ENCODE peak calls at places on chromosomes 12 and 14, in four cellular contexts. One of them, this sample, is unnamed.

GRCh38 chr12:1529862-1530591 is 64.4 kb downstream of the FBXL14 start:
- DNase-seq in CD4-positive, CD25-positive, alpha-beta regulatory T cell: no peak
- DNase-seq in lower leg skin: no peak
- DNase-seq in H7: peak
- DNase-seq in this sample: no peak

GRCh38 chr12:69540606-69541386 is 44.5 kb upstream of the CCT2 start:
- DNase-seq in CD4-positive, CD25-positive, alpha-beta regulatory T cell: no peak
- DNase-seq in H7: no peak
- DNase-seq in lower leg skin: no peak
- DNase-seq in this sample: no peak

GRCh38 chr14:88955470-88955869 is 131.0 kb downstream of the TTC8 start:
- DNase-seq in H7: no peak
- DNase-seq in CD4-positive, CD25-positive, alpha-beta regulatory T cell: no peak
- DNase-seq in lower leg skin: no peak
- DNase-seq in this sample: no peak

GRCh38 chr14:69324341-69324931 is 64.5 kb downstream of the GALNT16 start:
- DNase-seq in H7: peak
- DNase-seq in CD4-positive, CD25-positive, alpha-beta regulatory T cell: no peak
- DNase-seq in lower leg skin: no peak
- DNase-seq in this sample: no peak

GRCh38 chr12:87967871-87968270 is 61.3 kb downstream of the C12orf50 start:
- DNase-seq in CD4-positive, CD25-positive, alpha-beta regulatory T cell: no peak
- DNase-seq in H7: no peak
- DNase-seq in lower leg skin: no peak
- DNase-seq in this sample: no peak

GRCh38 chr12:106642991-106643390 is 60.2 kb downstream of the RFX4 start:
- DNase-seq in lower leg skin: no peak
- DNase-seq in H7: peak
- DNase-seq in CD4-positive, CD25-positive, alpha-beta regulatory T cell: no peak
- DNase-seq in this sample: no peak

GRCh38 chr12:214005-214736 is at the start of gene SLC6A12:
- DNase-seq in CD4-positive, CD25-positive, alpha-beta regulatory T cell: no peak
- DNase-seq in lower leg skin: no peak
- DNase-seq in H7: peak
- DNase-seq in this sample: no peak

GRCh38 chr12:5022465-5023061 is 21.1 kb upstream of the KCNA5 start:
- DNase-seq in CD4-positive, CD25-positive, alpha-beta regulatory T cell: peak
- DNase-seq in lower leg skin: no peak
- DNase-seq in H7: peak
- DNase-seq in this sample: peak

GRCh38 chr14:76331328-76332011 is 44.5 kb upstream of the ESRRB start:
- DNase-seq in H7: no peak
- DNase-seq in CD4-positive, CD25-positive, alpha-beta regulatory T cell: no peak
- DNase-seq in lower leg skin: no peak
- DNase-seq in this sample: no peak

GRCh38 chr14:24398943-24399801 is at the start of gene NYNRIN:
- DNase-seq in H7: peak
- DNase-seq in lower leg skin: no peak
- DNase-seq in CD4-positive, CD25-positive, alpha-beta regulatory T cell: peak
- DNase-seq in this sample: no peak

GRCh38 chr14:64632056-64632455 is 72.2 kb upstream of the PLEKHG3 start:
- DNase-seq in lower leg skin: no peak
- DNase-seq in CD4-positive, CD25-positive, alpha-beta regulatory T cell: no peak
- DNase-seq in H7: no peak
- DNase-seq in this sample: no peak

GRCh38 chr14:34733245-34733644 is 18.9 kb upstream of the CFL2 start:
- DNase-seq in CD4-positive, CD25-positive, alpha-beta regulatory T cell: no peak
- DNase-seq in H7: no peak
- DNase-seq in lower leg skin: no peak
- DNase-seq in this sample: no peak

GRCh38 chr14:56027916-56028637 is 90.1 kb upstream of the PELI2 start:
- DNase-seq in CD4-positive, CD25-positive, alpha-beta regulatory T cell: no peak
- DNase-seq in lower leg skin: no peak
- DNase-seq in H7: no peak
- DNase-seq in this sample: no peak

GRCh38 chr12:68792952-68793351 is 15.0 kb upstream of the MDM2 start:
- DNase-seq in lower leg skin: no peak
- DNase-seq in H7: peak
- DNase-seq in CD4-positive, CD25-positive, alpha-beta regulatory T cell: peak
- DNase-seq in this sample: peak

GRCh38 chr12:54357802-54358619 is 6.3 kb downstream of the GPR84 start:
- DNase-seq in H7: peak
- DNase-seq in lower leg skin: no peak
- DNase-seq in CD4-positive, CD25-positive, alpha-beta regulatory T cell: peak
- DNase-seq in this sample: peak

GRCh38 chr12:71607494-71608330 is 55.9 kb downstream of the ZFC3H1 start:
- DNase-seq in lower leg skin: no peak
- DNase-seq in H7: no peak
- DNase-seq in CD4-positive, CD25-positive, alpha-beta regulatory T cell: no peak
- DNase-seq in this sample: no peak

GRCh38 chr12:77337327-77337726 is 272.0 kb upstream of the E2F7 start:
- DNase-seq in lower leg skin: no peak
- DNase-seq in H7: no peak
- DNase-seq in CD4-positive, CD25-positive, alpha-beta regulatory T cell: no peak
- DNase-seq in this sample: no peak

GRCh38 chr12:76083761-76084276 is 666 bp downstream of the NAP1L1 start:
- DNase-seq in CD4-positive, CD25-positive, alpha-beta regulatory T cell: peak
- DNase-seq in lower leg skin: peak
- DNase-seq in H7: peak
- DNase-seq in this sample: peak

GRCh38 chr14:22850944-22851790 is 14.8 kb downstream of the MMP14 start:
- DNase-seq in H7: peak
- DNase-seq in lower leg skin: peak
- DNase-seq in CD4-positive, CD25-positive, alpha-beta regulatory T cell: peak
- DNase-seq in this sample: no peak

GRCh38 chr12:107429006-107429698 is 256.4 kb upstream of the PWP1 start:
- DNase-seq in H7: no peak
- DNase-seq in lower leg skin: no peak
- DNase-seq in CD4-positive, CD25-positive, alpha-beta regulatory T cell: no peak
- DNase-seq in this sample: no peak

GRCh38 chr12:46268617-46269428 is at the start of gene SLC38A1:
- DNase-seq in CD4-positive, CD25-positive, alpha-beta regulatory T cell: peak
- DNase-seq in lower leg skin: peak
- DNase-seq in H7: peak
- DNase-seq in this sample: peak

DNA sequence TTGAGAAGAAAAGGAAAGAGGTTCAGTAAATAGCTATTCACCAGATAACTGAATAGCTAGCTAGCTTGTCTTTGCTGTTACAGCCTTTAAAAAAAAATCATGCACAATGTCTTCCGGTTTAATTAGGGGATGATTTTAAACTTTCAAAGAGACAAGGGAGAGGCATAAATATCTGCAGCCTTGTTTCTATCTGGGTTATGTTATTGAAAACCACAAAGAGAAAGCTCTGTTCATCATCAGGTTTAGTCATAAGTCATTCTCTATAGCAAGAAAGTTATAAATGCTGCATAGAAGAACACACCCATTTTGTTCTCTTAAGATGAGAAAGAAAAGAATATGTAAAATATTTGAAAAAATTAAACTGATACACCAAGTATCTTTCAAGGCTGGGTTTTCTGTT is 1046.9 kb downstream of the AACS start:
- DNase-seq in CD4-positive, CD25-positive, alpha-beta regulatory T cell: no peak
- DNase-seq in H7: no peak
- DNase-seq in lower leg skin: no peak
- DNase-seq in this sample: no peak
- H3K4me3 ChIP-seq in CD4-positive, CD25-positive, alpha-beta regulatory T cell: no peak
- H3K4me3 ChIP-seq in H7: no peak
- H3K4me3 ChIP-seq in lower leg skin: no peak
- H3K4me3 ChIP-seq in this sample: no peak

DNA sequence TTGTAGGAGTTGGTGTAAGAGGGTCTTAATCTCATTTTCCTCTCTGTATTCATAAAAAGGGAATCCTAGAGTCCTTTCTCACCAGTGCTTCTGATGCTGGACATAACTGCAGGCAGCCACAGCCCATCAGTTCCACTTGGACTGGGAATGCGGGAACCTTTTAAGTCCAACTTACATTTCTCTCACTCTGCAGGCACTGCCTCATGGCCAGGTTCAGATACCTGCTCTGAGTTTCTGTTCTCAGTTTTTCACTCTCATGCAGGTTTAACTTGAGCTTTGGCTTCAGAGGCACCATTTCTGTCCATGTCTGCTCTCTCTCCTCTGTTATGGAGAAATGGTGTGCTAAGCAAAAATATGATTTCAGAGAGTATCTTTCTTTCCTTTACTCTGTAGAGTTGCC is 4.2 kb downstream of the ACVR1B start:
- DNase-seq in H7: no peak
- DNase-seq in lower leg skin: no peak
- DNase-seq in CD4-positive, CD25-positive, alpha-beta regulatory T cell: no peak
- DNase-seq in this sample: no peak
- H3K4me3 ChIP-seq in H7: no peak
- H3K4me3 ChIP-seq in lower leg skin: no peak
- H3K4me3 ChIP-seq in CD4-positive, CD25-positive, alpha-beta regulatory T cell: no peak
- H3K4me3 ChIP-seq in this sample: no peak

GRCh38 chr14:58151264-58151700 is 731 bp downstream of the ARMH4 start:
- DNase-seq in CD4-positive, CD25-positive, alpha-beta regulatory T cell: no peak
- DNase-seq in H7: peak
- DNase-seq in lower leg skin: no peak
- DNase-seq in this sample: no peak

GRCh38 chr14:58152569-58152857 is 500 bp upstream of the ARMH4 start:
- DNase-seq in H7: no peak
- DNase-seq in lower leg skin: no peak
- DNase-seq in CD4-positive, CD25-positive, alpha-beta regulatory T cell: no peak
- DNase-seq in this sample: no peak

GRCh38 chr14:58151701-58152568 is at the start of gene ARMH4:
- DNase-seq in H7: peak
- DNase-seq in lower leg skin: peak
- DNase-seq in CD4-positive, CD25-positive, alpha-beta regulatory T cell: peak
- DNase-seq in this sample: peak

GRCh38 chr14:58149196-58149595 is 2.8 kb downstream of the ARMH4 start:
- DNase-seq in H7: peak
- DNase-seq in lower leg skin: no peak
- DNase-seq in CD4-positive, CD25-positive, alpha-beta regulatory T cell: no peak
- DNase-seq in this sample: no peak

DNA sequence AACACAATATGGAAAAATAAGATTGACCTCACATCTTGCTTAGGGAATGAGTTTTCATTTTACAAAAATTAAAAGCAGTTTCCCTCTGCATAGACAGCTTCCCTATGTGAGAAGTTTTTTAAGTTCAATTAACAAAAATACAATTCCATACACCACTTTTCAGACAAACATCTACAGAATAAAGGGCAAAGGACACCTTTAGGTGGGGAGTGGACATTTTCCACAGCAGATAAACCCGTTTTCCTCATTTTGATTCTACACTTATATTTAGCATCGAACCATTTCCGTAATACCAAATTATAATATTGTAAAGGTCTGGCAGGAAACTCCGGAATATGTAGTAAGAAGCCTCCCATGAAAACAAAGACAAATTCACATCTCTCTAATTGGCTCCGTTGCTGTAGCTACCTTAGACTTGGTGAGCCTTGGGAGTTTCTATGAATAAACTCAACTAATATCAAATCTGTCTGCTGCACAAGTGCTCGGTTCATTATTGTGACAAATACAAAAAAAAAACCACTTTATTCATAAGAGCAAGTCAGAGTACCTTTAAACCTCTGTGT is 1.7 kb downstream of the ARMH4 start:
- DNase-seq in lower leg skin: no peak
- DNase-seq in H7: no peak
- DNase-seq in CD4-positive, CD25-positive, alpha-beta regulatory T cell: no peak
- DNase-seq in this sample: no peak
- H3K4me3 ChIP-seq in lower leg skin: no peak
- H3K4me3 ChIP-seq in H7: no peak
- H3K4me3 ChIP-seq in CD4-positive, CD25-positive, alpha-beta regulatory T cell: no peak
- H3K4me3 ChIP-seq in this sample: no peak

GRCh38 chr12:6849976-6850560 is 1.0 kb downstream of the CDCA3 start:
- DNase-seq in CD4-positive, CD25-positive, alpha-beta regulatory T cell: no peak
- DNase-seq in H7: no peak
- DNase-seq in lower leg skin: no peak
- DNase-seq in this sample: no peak
- H3K4me3 ChIP-seq in CD4-positive, CD25-positive, alpha-beta regulatory T cell: no peak
- H3K4me3 ChIP-seq in H7: peak
- H3K4me3 ChIP-seq in lower leg skin: no peak
- H3K4me3 ChIP-seq in this sample: peak

DNA sequence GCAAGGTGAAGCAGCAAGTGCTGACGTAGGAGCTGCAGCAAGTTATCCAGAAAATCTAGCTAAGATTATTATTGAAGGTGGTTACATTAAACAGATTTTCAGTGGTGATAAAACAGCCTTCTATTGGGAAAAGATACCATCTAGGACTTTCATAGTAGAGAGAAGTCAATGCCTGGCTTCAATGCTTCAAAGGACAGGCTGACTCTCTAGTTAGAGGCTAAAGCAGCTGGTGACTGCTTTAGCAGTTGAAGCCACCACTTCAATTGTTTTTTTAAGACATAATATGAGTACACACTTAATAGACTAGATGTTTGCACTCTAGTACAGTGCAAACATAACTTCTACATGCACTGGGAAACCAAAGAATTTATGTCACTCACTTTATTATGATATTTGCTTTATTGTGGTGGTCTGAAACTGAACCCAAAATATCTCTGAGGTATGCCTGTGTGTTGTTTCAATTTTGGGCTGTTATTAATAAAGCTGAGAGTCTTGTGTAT is 1026.9 kb upstream of the FOXG1 start:
- DNase-seq in lower leg skin: no peak
- DNase-seq in H7: no peak
- DNase-seq in CD4-positive, CD25-positive, alpha-beta regulatory T cell: no peak
- DNase-seq in this sample: no peak
- H3K4me3 ChIP-seq in lower leg skin: no peak
- H3K4me3 ChIP-seq in H7: no peak
- H3K4me3 ChIP-seq in CD4-positive, CD25-positive, alpha-beta regulatory T cell: no peak
- H3K4me3 ChIP-seq in this sample: no peak

DNA sequence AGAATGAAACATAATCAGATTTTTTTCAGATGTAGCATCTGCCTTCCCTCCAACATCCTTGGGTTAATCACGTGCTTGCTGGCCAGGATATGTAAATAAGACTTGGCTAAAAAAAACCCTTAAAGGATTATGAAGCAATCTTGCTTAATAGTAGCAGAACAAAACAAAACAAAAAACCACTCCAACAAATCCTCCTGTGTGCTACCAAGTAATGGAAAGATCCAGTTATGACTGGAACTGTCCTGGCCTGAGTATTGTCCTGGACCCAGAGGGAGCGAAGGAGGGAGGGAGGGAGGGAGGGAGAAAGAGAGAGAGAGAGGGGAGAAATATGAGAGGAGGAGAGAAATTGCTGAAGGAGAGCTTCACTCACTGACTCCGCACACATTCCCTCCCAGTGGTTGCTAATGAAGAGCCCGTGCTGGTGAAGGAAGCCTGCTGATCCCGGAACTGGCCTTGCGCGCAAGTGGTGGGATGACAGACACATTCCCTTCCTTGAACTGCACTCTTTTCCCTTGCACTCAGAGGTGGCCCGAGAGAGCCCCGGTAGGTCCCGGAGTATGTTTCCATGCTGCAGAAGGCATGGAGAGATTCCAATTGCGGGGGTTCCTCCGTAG is 57.2 kb downstream of the HMGA2 start:
- DNase-seq in CD4-positive, CD25-positive, alpha-beta regulatory T cell: no peak
- DNase-seq in lower leg skin: peak
- DNase-seq in H7: peak
- DNase-seq in this sample: no peak
- H3K4me3 ChIP-seq in CD4-positive, CD25-positive, alpha-beta regulatory T cell: no peak
- H3K4me3 ChIP-seq in lower leg skin: peak
- H3K4me3 ChIP-seq in H7: peak
- H3K4me3 ChIP-seq in this sample: no peak

GRCh38 chr12:124941170-124941527 is 26.7 kb upstream of the UBC start:
- DNase-seq in CD4-positive, CD25-positive, alpha-beta regulatory T cell: no peak
- DNase-seq in lower leg skin: no peak
- DNase-seq in H7: no peak
- DNase-seq in this sample: no peak
- H3K4me3 ChIP-seq in CD4-positive, CD25-positive, alpha-beta regulatory T cell: peak
- H3K4me3 ChIP-seq in lower leg skin: no peak
- H3K4me3 ChIP-seq in H7: peak
- H3K4me3 ChIP-seq in this sample: peak

GRCh38 chr14:72775923-72776554 is 117.9 kb downstream of the DPF3 start:
- DNase-seq in CD4-positive, CD25-positive, alpha-beta regulatory T cell: no peak
- DNase-seq in lower leg skin: no peak
- DNase-seq in H7: no peak
- DNase-seq in this sample: no peak
- H3K4me3 ChIP-seq in CD4-positive, CD25-positive, alpha-beta regulatory T cell: no peak
- H3K4me3 ChIP-seq in lower leg skin: no peak
- H3K4me3 ChIP-seq in H7: no peak
- H3K4me3 ChIP-seq in this sample: no peak

This sample was measured in Karpas-422.